ENCODE peak calls at places on chromosome 17, in four cellular contexts. Q, S, Z and F are unnamed samples.
A peak's percentile ranks its signal among the peaks of the same experiment; 100 is the strongest.

GRCh38 chr17:38742431-38743308 is 5.5 kb downstream of the PCGF2 start:
- DNase-seq in Z (peak; percentile 45), Q (no peak), S (no peak), F (no peak)

GRCh38 chr17:55710829-55711496 is 11.7 kb downstream of the TMEM100 start:
- DNase-seq in Z (no peak), Q (no peak), S (no peak), F (no peak)

GRCh38 chr17:19426631-19427030 is 15.6 kb downstream of the RNF112 start:
- DNase-seq in Z (no peak), S (no peak), Q (no peak), F (no peak)

GRCh38 chr17:19771971-19772630 is 24.0 kb upstream of the ALDH3A1 start:
- DNase-seq in Z (no peak), S (no peak), Q (no peak), F (no peak)

GRCh38 chr17:76843703-76844484 is 24.3 kb upstream of the MGAT5B start:
- DNase-seq in Z (no peak), Q (no peak), S (peak; percentile 35), F (peak; percentile 33)

GRCh38 chr17:19304209-19304608 is 58.3 kb downstream of the B9D1 start:
- DNase-seq in Z (peak; percentile 37), Q (no peak), S (peak; percentile 54), F (peak; percentile 31)

GRCh38 chr17:29931253-29931932 is 1.4 kb upstream of the SSH2 start:
- DNase-seq in Q (peak; percentile 53), S (peak; percentile 57), Z (peak; percentile 90), F (peak; percentile 67)

GRCh38 chr17:145671-146541 is 8.5 kb downstream of the SCGB1C2 start:
- DNase-seq in Q (peak; percentile 45), S (no peak), Z (no peak), F (no peak)

GRCh38 chr17:80840011-80840410 is 151.6 kb upstream of the CHMP6 start:
- DNase-seq in Q (no peak), Z (no peak), S (no peak), F (no peak)

GRCh38 chr17:31677036-31677435 is 182.0 kb downstream of the COPRS start:
- DNase-seq in Q (no peak), S (no peak), Z (no peak), F (no peak)

GRCh38 chr17:31820691-31821435 is 38.2 kb downstream of the COPRS start:
- DNase-seq in S (no peak), Q (no peak), Z (no peak), F (no peak)

GRCh38 chr17:81037026-81037782 is 2.3 kb downstream of the BAIAP2 start:
- DNase-seq in S (no peak), Q (no peak), Z (peak; percentile 41), F (no peak)

GRCh38 chr17:65017375-65017774 is 39.2 kb downstream of the GNA13 start:
- DNase-seq in Q (peak; percentile 46), S (no peak), Z (peak; percentile 53), F (no peak)

GRCh38 chr17:42554250-42555121 is 1.8 kb downstream of the HSD17B1 start:
- DNase-seq in Q (peak; percentile 95), Z (peak; percentile 86), S (peak; percentile 85), F (peak; percentile 82)
- TF ChIP-seq JUN in Q (no peak), Z (peak; percentile 68), S (no peak), F (peak; percentile 76)

DNA sequence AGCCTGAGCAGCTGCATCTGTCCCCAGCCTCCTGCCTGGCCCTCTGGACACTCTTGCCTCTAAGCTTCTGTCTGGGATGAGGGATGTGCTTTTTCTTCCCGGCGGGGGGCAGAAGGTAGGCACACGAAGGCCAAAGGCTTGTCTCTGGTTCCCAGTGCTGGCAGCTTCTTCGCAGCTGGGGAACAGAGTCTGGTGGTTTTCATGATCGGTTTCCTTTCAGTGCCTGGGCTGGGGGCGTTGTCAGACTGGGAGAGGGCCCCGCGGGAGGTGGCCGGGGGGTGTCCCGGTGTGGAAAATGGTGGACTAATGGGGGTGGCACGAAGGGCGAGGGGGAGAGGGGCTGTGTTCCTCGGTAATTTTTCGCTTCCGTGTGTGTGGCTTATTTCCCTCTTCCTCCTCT is 988 bp downstream of the RAP1GAP2 start:
- DNase-seq in Q (no peak), Z (no peak), S (no peak), F (no peak)
- TF ChIP-seq MAFK in Q (no peak), Z (no peak), S (no peak), F (no peak)

GRCh38 chr17:78027121-78027520 is 68.6 kb downstream of the TNRC6C start:
- DNase-seq in Q (no peak), Z (no peak), S (no peak), F (no peak)
- TF ChIP-seq JUN in Q (no peak), Z (no peak), S (no peak), F (no peak)

GRCh38 chr17:73547790-73548189 is 96.5 kb downstream of the SDK2 start:
- DNase-seq in S (no peak), Q (no peak), Z (no peak), F (no peak)

GRCh38 chr17:73545109-73545508 is 99.1 kb downstream of the SDK2 start:
- DNase-seq in Q (no peak), S (no peak), Z (no peak), F (no peak)

GRCh38 chr17:73545633-73546032 is 98.6 kb downstream of the SDK2 start:
- DNase-seq in Q (no peak), Z (no peak), S (no peak), F (no peak)

GRCh38 chr17:73546121-73546520 is 98.1 kb downstream of the SDK2 start:
- DNase-seq in Q (no peak), Z (no peak), S (no peak), F (no peak)

DNA sequence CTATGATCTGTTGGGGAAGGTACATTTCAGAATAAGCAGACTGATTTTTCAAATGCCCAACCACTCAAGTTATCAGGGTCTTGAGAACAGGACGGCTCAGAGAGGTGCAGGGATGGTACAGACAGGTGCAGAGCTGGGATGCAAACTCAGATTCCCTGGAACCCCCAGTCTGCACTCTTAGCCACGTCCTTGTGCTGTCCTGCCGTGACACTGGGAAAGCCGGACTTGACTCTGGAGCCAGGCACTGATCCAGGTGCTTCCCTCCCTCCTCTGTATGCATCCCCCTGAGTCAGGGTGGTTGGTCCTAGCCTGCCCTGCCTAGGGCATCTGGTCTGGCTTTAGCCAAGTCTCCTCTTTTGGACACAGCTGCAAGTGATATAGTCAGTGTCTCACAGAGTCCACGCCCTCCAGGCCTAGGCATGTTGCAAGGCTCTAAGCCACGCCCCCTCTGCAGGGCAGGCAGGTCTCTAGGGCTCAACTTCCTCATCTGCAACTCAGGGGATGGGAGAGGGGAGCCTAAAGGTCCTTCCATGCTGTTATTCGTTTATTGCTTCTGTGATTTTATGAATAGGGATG is 97.4 kb downstream of the SDK2 start:
- DNase-seq in Z (peak; percentile 13), Q (peak; percentile 72), S (peak; percentile 66), F (peak; percentile 40)
- TF ChIP-seq MAFK in Z (no peak), Q (no peak), S (no peak), F (no peak)

DNA sequence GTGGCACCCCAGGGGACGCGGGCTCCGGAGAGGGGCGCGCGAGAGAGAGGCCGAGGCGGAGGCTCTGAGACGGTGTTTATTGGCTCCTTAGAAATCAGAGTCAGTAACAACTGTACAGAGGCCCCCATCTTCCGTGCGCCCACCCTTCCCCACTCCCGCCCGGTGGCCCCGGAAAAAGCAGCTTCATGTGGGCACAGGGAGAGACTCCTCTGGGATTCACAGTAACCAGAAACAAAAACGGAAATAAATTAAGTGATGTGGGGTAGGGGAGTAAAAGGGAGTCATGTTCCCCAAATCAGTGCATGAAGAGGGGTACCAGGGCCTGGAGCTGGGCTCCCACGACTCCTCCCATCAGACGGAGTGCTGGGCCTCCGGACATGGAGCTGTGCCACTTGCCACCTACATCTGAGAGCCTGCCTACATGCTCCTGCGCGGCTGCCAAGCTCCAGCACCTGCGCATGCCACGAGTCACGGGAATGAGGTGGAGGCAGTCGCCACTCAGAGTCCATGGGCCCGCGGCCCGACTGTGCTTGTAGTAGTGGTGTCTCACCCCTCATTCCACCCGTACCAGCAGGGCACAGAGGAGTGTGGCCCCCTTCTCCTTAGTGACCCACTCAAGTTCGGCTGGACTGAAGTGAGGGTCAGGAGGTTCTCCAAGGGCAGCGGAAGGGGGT is 547 bp upstream of the GPS2 start:
- DNase-seq in Z (no peak), S (no peak), Q (no peak), F (no peak)
- TF ChIP-seq JUN in Z (no peak), S (no peak), Q (no peak), F (peak; percentile 67)